ENCODE peak calls at places on chromosomes 4 and X, in five cellular contexts. One of them, this sample, is unnamed.

GRCh38 chrX:103248553-103248952 is 6.4 kb downstream of the TCEAL8 start:
- DNase-seq in tibial nerve: no peak
- DNase-seq in A549: peak
- DNase-seq in stomach: no peak
- DNase-seq in transverse colon: no peak
- DNase-seq in this sample: no peak

GRCh38 chr4:89134775-89135319 is 23.5 kb downstream of the TIGD2 start:
- DNase-seq in tibial nerve: no peak
- DNase-seq in A549: no peak
- DNase-seq in stomach: no peak
- DNase-seq in transverse colon: no peak
- DNase-seq in this sample: no peak

GRCh38 chr4:24763631-24764302 is 31.6 kb upstream of the SOD3 start:
- DNase-seq in tibial nerve: no peak
- DNase-seq in A549: no peak
- DNase-seq in stomach: no peak
- DNase-seq in transverse colon: no peak
- DNase-seq in this sample: peak

GRCh38 chr4:147029296-147029695 is 83.6 kb upstream of the TTC29 start:
- DNase-seq in tibial nerve: no peak
- DNase-seq in A549: no peak
- DNase-seq in stomach: no peak
- DNase-seq in transverse colon: no peak
- DNase-seq in this sample: no peak

GRCh38 chrX:46376246-46376885 is 168.9 kb downstream of the ZNF674 start:
- DNase-seq in tibial nerve: no peak
- DNase-seq in A549: peak
- DNase-seq in stomach: no peak
- DNase-seq in transverse colon: peak
- DNase-seq in this sample: no peak

GRCh38 chr4:150381671-150382427 is 200.1 kb upstream of the MAB21L2 start:
- DNase-seq in tibial nerve: no peak
- DNase-seq in A549: no peak
- DNase-seq in stomach: no peak
- DNase-seq in transverse colon: no peak
- DNase-seq in this sample: no peak

GRCh38 chr4:41009411-41009810 is 204.9 kb downstream of the APBB2 start:
- DNase-seq in tibial nerve: no peak
- DNase-seq in A549: peak
- DNase-seq in stomach: no peak
- DNase-seq in transverse colon: no peak
- DNase-seq in this sample: no peak

GRCh38 chr4:153748378-153748777 is 11.4 kb downstream of the RNF175 start:
- DNase-seq in tibial nerve: no peak
- DNase-seq in A549: peak
- DNase-seq in stomach: no peak
- DNase-seq in transverse colon: no peak
- DNase-seq in this sample: no peak

GRCh38 chr4:172675232-172675631 is 493.4 kb upstream of the GALNT7 start:
- DNase-seq in tibial nerve: no peak
- DNase-seq in A549: no peak
- DNase-seq in stomach: no peak
- DNase-seq in transverse colon: no peak
- DNase-seq in this sample: no peak

GRCh38 chr4:52106701-52107100 is 55.6 kb downstream of the SPATA18 start:
- DNase-seq in tibial nerve: no peak
- DNase-seq in A549: no peak
- DNase-seq in stomach: no peak
- DNase-seq in transverse colon: no peak
- DNase-seq in this sample: no peak

GRCh38 chr4:8539661-8540060 is 40.5 kb upstream of the GPR78 start:
- DNase-seq in tibial nerve: no peak
- DNase-seq in A549: no peak
- DNase-seq in stomach: no peak
- DNase-seq in transverse colon: no peak
- DNase-seq in this sample: no peak

DNA sequence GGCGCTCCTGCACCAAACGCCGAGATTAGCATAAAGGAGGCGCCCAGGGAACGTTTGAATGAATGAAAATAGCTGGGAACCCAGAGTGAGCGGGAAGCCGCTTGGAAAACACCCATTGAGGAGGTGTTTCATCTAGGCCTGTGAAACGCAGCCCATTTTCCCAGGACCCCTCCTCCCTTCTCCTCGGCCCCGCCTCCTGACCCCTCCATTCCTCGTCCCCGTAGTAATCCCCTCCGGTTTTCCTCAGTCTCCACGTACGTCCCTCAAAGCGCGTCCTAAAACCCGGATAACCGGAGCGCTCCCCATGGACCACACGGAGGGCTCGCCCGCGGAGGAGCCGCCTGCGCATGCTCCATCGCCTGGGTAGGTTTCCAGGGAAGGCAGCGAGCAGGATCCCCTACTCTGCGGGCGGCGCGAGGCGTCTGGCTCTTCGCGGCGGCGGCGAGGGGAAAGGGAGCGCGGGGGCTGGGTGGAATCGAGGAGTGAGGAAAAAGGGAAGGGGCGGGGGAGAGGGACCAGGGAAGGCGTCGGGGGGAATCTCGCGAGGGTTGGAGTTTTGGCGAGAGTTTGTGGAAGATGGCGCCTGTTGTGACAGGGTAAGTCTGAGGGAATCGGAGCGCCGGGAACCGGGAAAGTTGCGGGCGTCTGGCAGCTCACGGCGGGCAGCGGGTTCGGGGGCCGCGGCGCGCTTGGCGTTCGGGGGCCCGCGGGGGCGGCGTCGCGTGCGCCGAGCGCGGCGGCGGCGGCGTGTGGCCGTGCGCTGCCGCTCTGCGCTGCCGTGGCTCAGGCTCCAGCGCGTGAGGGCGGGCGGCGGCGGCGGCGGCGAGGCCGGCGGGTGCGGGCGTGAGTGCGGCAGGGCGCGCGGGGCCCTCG is at the start of gene RBPJ:
- DNase-seq in tibial nerve: peak
- DNase-seq in A549: peak
- DNase-seq in stomach: peak
- DNase-seq in transverse colon: peak
- DNase-seq in this sample: peak
- TF ChIP-seq POLR2A in tibial nerve: peak
- TF ChIP-seq POLR2A in A549: peak
- TF ChIP-seq POLR2A in stomach: no peak
- TF ChIP-seq POLR2A in transverse colon: peak
- TF ChIP-seq POLR2A in this sample: peak

GRCh38 chr4:53908661-53909078 is 155.7 kb downstream of the CHIC2 start:
- DNase-seq in tibial nerve: no peak
- DNase-seq in A549: peak
- DNase-seq in stomach: peak
- DNase-seq in transverse colon: peak
- DNase-seq in this sample: no peak
- TF ChIP-seq EP300 in tibial nerve: no peak
- TF ChIP-seq EP300 in A549: no peak
- TF ChIP-seq EP300 in stomach: no peak
- TF ChIP-seq EP300 in transverse colon: no peak
- TF ChIP-seq EP300 in this sample: no peak

DNA sequence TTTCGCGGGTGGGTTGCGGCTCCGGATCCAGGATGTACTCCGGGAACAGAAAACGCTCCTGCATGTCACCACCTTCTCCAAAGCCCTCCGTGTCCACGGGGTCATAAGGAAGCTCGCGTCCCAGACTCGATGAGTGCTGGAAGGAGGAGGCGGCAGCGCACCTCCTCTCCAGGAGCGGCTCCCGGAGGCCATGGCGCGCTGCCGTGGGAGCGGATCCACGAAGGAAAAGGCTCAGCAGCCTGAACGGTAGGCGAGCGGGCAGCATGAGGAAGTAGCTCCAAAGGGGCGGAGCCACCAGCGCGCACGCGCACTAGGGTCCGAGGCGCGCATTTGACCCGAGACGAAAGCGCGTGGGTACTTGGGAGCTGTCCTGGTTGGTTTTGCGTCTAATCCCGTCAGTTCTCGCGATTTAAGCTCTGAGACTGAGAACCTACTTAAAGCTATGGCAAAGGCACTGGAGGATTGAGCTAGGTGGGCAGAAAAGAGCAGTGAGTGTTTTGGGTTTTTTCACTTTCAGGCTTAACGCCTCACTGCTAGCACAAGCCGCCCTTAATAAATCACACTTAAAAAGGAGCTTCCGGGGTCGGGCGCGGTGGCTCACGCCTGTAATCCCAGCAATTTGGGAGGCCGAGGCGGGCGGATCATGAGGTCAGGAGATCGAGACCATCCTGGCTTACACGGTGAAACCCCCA is at the start of gene NOA1:
- DNase-seq in tibial nerve: peak
- DNase-seq in A549: peak
- DNase-seq in stomach: peak
- DNase-seq in transverse colon: peak
- DNase-seq in this sample: peak
- TF ChIP-seq POLR2A in tibial nerve: peak
- TF ChIP-seq POLR2A in A549: peak
- TF ChIP-seq POLR2A in stomach: no peak
- TF ChIP-seq POLR2A in transverse colon: peak
- TF ChIP-seq POLR2A in this sample: no peak

GRCh38 chrX:36803151-36803550 is 205.0 kb upstream of the FAM47C start:
- DNase-seq in tibial nerve: no peak
- DNase-seq in A549: no peak
- DNase-seq in stomach: no peak
- DNase-seq in transverse colon: no peak
- DNase-seq in this sample: no peak

DNA sequence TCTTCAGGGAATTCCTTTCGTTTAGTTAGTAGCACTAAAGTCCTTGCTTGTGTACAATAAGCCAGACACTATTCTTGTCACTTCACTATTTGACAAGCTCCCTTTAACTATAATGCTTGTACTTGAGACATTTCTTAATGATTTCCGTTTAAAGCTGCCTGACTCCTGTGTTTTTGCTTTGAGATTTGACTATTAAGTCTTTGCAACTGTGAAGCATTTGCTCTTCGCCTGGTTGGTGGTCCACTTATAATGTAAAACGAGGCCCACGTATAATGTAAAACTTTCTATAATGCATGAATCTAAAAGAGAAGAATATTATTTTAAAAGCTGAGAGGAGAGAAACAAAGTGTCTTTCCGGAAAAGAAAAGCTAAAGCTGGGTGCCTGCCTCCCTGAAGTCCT is 204.1 kb upstream of the FAM47C start:
- DNase-seq in tibial nerve: no peak
- DNase-seq in A549: no peak
- DNase-seq in stomach: no peak
- DNase-seq in transverse colon: no peak
- DNase-seq in this sample: no peak
- TF ChIP-seq EP300 in tibial nerve: no peak
- TF ChIP-seq EP300 in A549: no peak
- TF ChIP-seq EP300 in stomach: no peak
- TF ChIP-seq EP300 in transverse colon: no peak
- TF ChIP-seq EP300 in this sample: no peak

GRCh38 chr4:2672082-2672481 is 84.1 kb downstream of the TNIP2 start:
- DNase-seq in tibial nerve: no peak
- DNase-seq in A549: no peak
- DNase-seq in stomach: no peak
- DNase-seq in transverse colon: no peak
- DNase-seq in this sample: no peak

GRCh38 chr4:2673157-2673556 is 83.0 kb downstream of the TNIP2 start:
- DNase-seq in tibial nerve: no peak
- DNase-seq in A549: peak
- DNase-seq in stomach: no peak
- DNase-seq in transverse colon: no peak
- DNase-seq in this sample: no peak

GRCh38 chr4:2667428-2667827 is 88.7 kb downstream of the TNIP2 start:
- DNase-seq in tibial nerve: no peak
- DNase-seq in A549: no peak
- DNase-seq in stomach: no peak
- DNase-seq in transverse colon: no peak
- DNase-seq in this sample: no peak

GRCh38 chr4:2672700-2673099 is 83.4 kb downstream of the TNIP2 start:
- DNase-seq in tibial nerve: no peak
- DNase-seq in A549: no peak
- DNase-seq in stomach: no peak
- DNase-seq in transverse colon: no peak
- DNase-seq in this sample: no peak

GRCh38 chr4:2671267-2671895 is 84.8 kb downstream of the TNIP2 start:
- DNase-seq in tibial nerve: no peak
- DNase-seq in A549: no peak
- DNase-seq in stomach: peak
- DNase-seq in transverse colon: no peak
- DNase-seq in this sample: no peak
- TF ChIP-seq POLR2A in tibial nerve: no peak
- TF ChIP-seq POLR2A in A549: no peak
- TF ChIP-seq POLR2A in stomach: no peak
- TF ChIP-seq POLR2A in transverse colon: no peak
- TF ChIP-seq POLR2A in this sample: no peak

GRCh38 chr4:159484049-159484448 is 381.2 kb downstream of the RAPGEF2 start:
- DNase-seq in tibial nerve: no peak
- DNase-seq in A549: no peak
- DNase-seq in stomach: no peak
- DNase-seq in transverse colon: no peak
- DNase-seq in this sample: no peak

GRCh38 chr4:159483110-159483509 is 380.2 kb downstream of the RAPGEF2 start:
- DNase-seq in tibial nerve: no peak
- DNase-seq in A549: no peak
- DNase-seq in stomach: no peak
- DNase-seq in transverse colon: no peak
- DNase-seq in this sample: no peak

GRCh38 chr4:159481936-159482335 is 379.1 kb downstream of the RAPGEF2 start:
- DNase-seq in tibial nerve: no peak
- DNase-seq in A549: no peak
- DNase-seq in stomach: no peak
- DNase-seq in transverse colon: no peak
- DNase-seq in this sample: no peak

GRCh38 chr4:159484861-159485260 is 382.0 kb downstream of the RAPGEF2 start:
- DNase-seq in tibial nerve: no peak
- DNase-seq in A549: no peak
- DNase-seq in stomach: no peak
- DNase-seq in transverse colon: no peak
- DNase-seq in this sample: no peak

GRCh38 chr4:159487284-159487747 is 384.4 kb downstream of the RAPGEF2 start:
- DNase-seq in tibial nerve: no peak
- DNase-seq in A549: peak
- DNase-seq in stomach: peak
- DNase-seq in transverse colon: peak
- DNase-seq in this sample: no peak
- TF ChIP-seq EP300 in tibial nerve: no peak
- TF ChIP-seq EP300 in A549: no peak
- TF ChIP-seq EP300 in stomach: no peak
- TF ChIP-seq EP300 in transverse colon: no peak
- TF ChIP-seq EP300 in this sample: no peak

GRCh38 chrX:149903889-149904748 is 23.1 kb downstream of the MAGEA8 start:
- DNase-seq in tibial nerve: no peak
- DNase-seq in A549: peak
- DNase-seq in stomach: no peak
- DNase-seq in transverse colon: no peak
- DNase-seq in this sample: no peak
- TF ChIP-seq POLR2A in tibial nerve: no peak
- TF ChIP-seq POLR2A in A549: no peak
- TF ChIP-seq POLR2A in stomach: no peak
- TF ChIP-seq POLR2A in transverse colon: no peak
- TF ChIP-seq POLR2A in this sample: no peak

GRCh38 chr4:62118558-62118957 is 918.4 kb downstream of the ADGRL3 start:
- DNase-seq in tibial nerve: no peak
- DNase-seq in A549: no peak
- DNase-seq in stomach: no peak
- DNase-seq in transverse colon: no peak
- DNase-seq in this sample: no peak
- TF ChIP-seq EP300 in tibial nerve: no peak
- TF ChIP-seq EP300 in A549: no peak
- TF ChIP-seq EP300 in stomach: no peak
- TF ChIP-seq EP300 in transverse colon: no peak
- TF ChIP-seq EP300 in this sample: no peak

This sample was measured in esophagus muscularis mucosa.